ENCODE peak calls at places on chromosome 17, in seven cellular contexts. P is bronchial epithelial cell; B is Calu3; A is adrenal gland; L is stimulated activated CD8-positive, alpha-beta memory T cell treated with anti-CD3 and anti-CD28 coated beads, Interleukin-4, amount 100 ng/mL, for 24 hours; F is astrocyte of the cerebellum; S is activated CD4-positive, alpha-beta T cell treated with anti-CD3 and anti-CD28 coated beads, Interleukin-2, amount 50 U/mL, for 1 hour. E is an unnamed sample.

GRCh38 chr17:78731904-78732303 is 50.2 kb downstream of the CYTH1 start:
- DNase-seq in P (no peak), B (no peak), L (no peak), S (no peak), F (no peak), A (no peak), E (no peak)

GRCh38 chr17:40707720-40708119 is 4.2 kb upstream of the KRT24 start:
- DNase-seq in A (peak; percentile 21), P (peak; percentile 51), F (no peak), B (peak; percentile 92), S (no peak), L (no peak), E (no peak)

GRCh38 chr17:9386401-9386800 is 189.2 kb downstream of the STX8 start:
- DNase-seq in F (no peak), L (no peak), A (no peak), B (peak; percentile 2), P (peak; percentile 72), S (no peak), E (no peak)

GRCh38 chr17:79630821-79631639 is 20.2 kb upstream of the RBFOX3 start:
- DNase-seq in S (no peak), F (no peak), A (no peak), L (no peak), P (no peak), B (no peak), E (no peak)

GRCh38 chr17:47188266-47188665 is 829 bp downstream of the CDC27 start:
- DNase-seq in P (peak; percentile 45), B (no peak), A (peak; percentile 39), F (no peak), L (no peak), S (no peak), E (peak; percentile 33)

GRCh38 chr17:33732116-33732515 is 439.0 kb upstream of the ASIC2 start:
- DNase-seq in A (no peak), F (no peak), P (peak; percentile 0), B (no peak), S (no peak), L (no peak), E (no peak)

GRCh38 chr17:62824290-62825135 is 16.4 kb upstream of the MARCHF10 start:
- DNase-seq in A (no peak), P (peak; percentile 97), F (peak; percentile 97), L (no peak), B (peak; percentile 32), S (no peak), E (peak; percentile 55)

GRCh38 chr17:75721463-75722011 is 278 bp downstream of the ITGB4 start:
- DNase-seq in A (no peak), B (no peak), L (no peak), F (no peak), S (no peak), P (no peak), E (no peak)

GRCh38 chr17:55332296-55333041 is 67.7 kb downstream of the HLF start:
- DNase-seq in P (no peak), B (peak; percentile 11), S (no peak), L (no peak), A (no peak), F (no peak), E (no peak)

GRCh38 chr17:42421479-42422332 is 1.4 kb downstream of the CAVIN1 start:
- DNase-seq in L (no peak), S (no peak), B (no peak), P (peak; percentile 38), A (peak; percentile 48), F (no peak), E (no peak)

GRCh38 chr17:36696805-36697204 is 95.4 kb downstream of the MRM1 start:
- DNase-seq in S (no peak), B (no peak), F (no peak), P (no peak), A (no peak), L (no peak), E (no peak)

GRCh38 chr17:81510798-81511549 is 1.6 kb downstream of the ACTG1 start:
- DNase-seq in L (no peak), P (no peak), A (peak; percentile 39), B (no peak), S (peak; percentile 38), F (no peak), E (no peak)

GRCh38 chr17:1684307-1685189 is at the start of gene PRPF8:
- DNase-seq in L (peak; percentile 96), P (peak; percentile 93), B (peak; percentile 94), S (peak; percentile 98), A (peak; percentile 99), F (peak; percentile 95), E (peak; percentile 73)

E was measured in HS-27A.